ENCODE peak calls at places on chromosomes 16 and 17, in five cellular contexts. C is fibroblast of lung, W is A549, L is IMR-90, S is DND-41. R is an unnamed sample.

GRCh38 chr16:21083729-21084268 is 66.8 kb downstream of the DNAH3 start:
- DNase-seq in C (peak), W (peak), L (peak), S (peak), R (peak)

GRCh38 chr16:89292443-89293078 is 75.1 kb downstream of the ZNF778 start:
- DNase-seq in C (no peak), W (no peak), L (no peak), S (no peak), R (no peak)

GRCh38 chr16:84288902-84289301 is 5.8 kb upstream of the WFDC1 start:
- DNase-seq in C (no peak), W (no peak), L (no peak), S (no peak), R (no peak)

GRCh38 chr17:38456031-38456815 is 28.0 kb downstream of the ARHGAP23 start:
- DNase-seq in C (no peak), W (peak), L (no peak), S (no peak), R (no peak)

GRCh38 chr17:66893863-66894262 is 58.9 kb downstream of the CACNG5 start:
- DNase-seq in C (no peak), W (no peak), L (no peak), S (no peak), R (no peak)

GRCh38 chr17:82228842-82229685 is at the start of gene SLC16A3:
- DNase-seq in C (peak), W (no peak), L (peak), S (peak), R (peak)

GRCh38 chr17:48131216-48131824 is 23.8 kb downstream of the SNX11 start:
- DNase-seq in C (peak), W (peak), L (peak), S (peak), R (peak)

GRCh38 chr17:50184611-50185398 is 16.6 kb downstream of the COL1A1 start:
- DNase-seq in C (peak), W (no peak), L (peak), S (no peak), R (no peak)

GRCh38 chr17:63542218-63542545 is 8.1 kb upstream of the DCAF7 start:
- DNase-seq in C (no peak), W (no peak), L (no peak), S (no peak), R (no peak)

GRCh38 chr17:79848370-79848766 is 9.1 kb upstream of the CBX4 start:
- DNase-seq in C (no peak), W (no peak), L (no peak), S (no peak), R (no peak)

GRCh38 chr17:30956764-30957374 is 14.0 kb upstream of the RNF135 start:
- DNase-seq in C (peak), W (no peak), L (no peak), S (no peak), R (no peak)

GRCh38 chr16:89633064-89633631 is 19.7 kb downstream of the DPEP1 start:
- DNase-seq in C (peak), W (peak), L (peak), S (no peak), R (peak)

GRCh38 chr17:56159764-56160394 is 6.6 kb downstream of the ANKFN1 start:
- DNase-seq in C (no peak), W (no peak), L (no peak), S (no peak), R (no peak)

GRCh38 chr16:89193576-89194293 is 6.6 kb downstream of the SLC22A31 start:
- DNase-seq in C (no peak), W (no peak), L (no peak), S (no peak), R (no peak)

GRCh38 chr16:73057369-73058210 is 9.7 kb upstream of the ZFHX3 start:
- DNase-seq in C (no peak), W (no peak), L (no peak), S (peak), R (no peak)
- TF ChIP-seq CTCF in C (no peak), W (peak), L (peak), S (peak), R (no peak)

GRCh38 chr16:4381072-4381934 is 9.7 kb downstream of the VASN start:
- DNase-seq in C (no peak), W (no peak), L (no peak), S (no peak), R (no peak)
- H3K27ac ChIP-seq in C (no peak), W (no peak), L (no peak), S (no peak), R (no peak)

GRCh38 chr16:5496013-5496412 is 398.4 kb upstream of the EEF2KMT start:
- DNase-seq in C (no peak), W (no peak), L (no peak), S (no peak), R (no peak)

GRCh38 chr16:5488581-5488980 is 391.0 kb upstream of the EEF2KMT start:
- DNase-seq in C (no peak), W (no peak), L (no peak), S (no peak), R (no peak)

GRCh38 chr16:5487728-5488127 is 390.1 kb upstream of the EEF2KMT start:
- DNase-seq in C (no peak), W (no peak), L (no peak), S (no peak), R (no peak)

GRCh38 chr16:5490499-5490898 is 392.9 kb upstream of the EEF2KMT start:
- DNase-seq in C (no peak), W (peak), L (no peak), S (peak), R (peak)
- TF ChIP-seq CTCF in C (peak), W (peak), L (no peak), S (peak), R (peak)

GRCh38 chr17:72152392-72152727 is 31.5 kb downstream of the SOX9 start:
- DNase-seq in C (peak), W (no peak), L (peak), S (no peak), R (no peak)
- H3K27ac ChIP-seq in C (no peak), W (peak), L (no peak), S (no peak), R (no peak)

GRCh38 chr16:73473713-73474112 is 425.8 kb upstream of the ZFHX3 start:
- DNase-seq in C (no peak), W (no peak), L (no peak), S (no peak), R (no peak)
- TF ChIP-seq CTCF in C (no peak), W (no peak), L (no peak), S (no peak), R (no peak)

DNA sequence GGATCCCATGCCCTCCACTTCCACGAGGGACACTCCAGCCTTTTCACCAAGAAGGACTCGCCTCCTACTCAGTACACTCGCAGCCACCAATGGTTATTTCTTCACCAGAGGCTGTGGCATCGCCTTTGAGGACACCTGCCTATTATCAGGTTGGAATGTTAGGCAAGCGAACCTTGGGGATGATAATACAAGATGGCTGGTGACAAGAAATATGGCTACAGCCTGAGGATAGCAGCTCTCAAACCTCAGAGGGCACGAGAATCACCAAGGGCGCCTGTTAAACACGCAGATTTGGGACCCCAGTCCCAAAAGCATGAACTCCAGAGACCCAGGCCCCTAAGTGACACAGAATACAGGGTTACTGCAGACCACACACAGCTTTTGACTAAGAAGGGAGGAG is 58.1 kb downstream of the CYTH1 start:
- DNase-seq in C (no peak), W (no peak), L (no peak), S (no peak), R (no peak)
- H3K27ac ChIP-seq in C (no peak), W (no peak), L (no peak), S (no peak), R (no peak)

GRCh38 chr16:63789603-63790002 is 1332.3 kb downstream of the CDH11 start:
- DNase-seq in C (no peak), W (no peak), L (no peak), S (no peak), R (no peak)
- TF ChIP-seq CTCF in C (no peak), W (no peak), L (no peak), S (no peak), R (no peak)